ENCODE peak calls at places on chromosomes 6 and 20, in five cellular contexts. D, P, B, A and H are unnamed samples.

GRCh38 chr20:4012631-4013030 is 2.7 kb downstream of the RNF24 start:
- DNase-seq in A (no peak), D (no peak), P (no peak), B (no peak), H (no peak)

GRCh38 chr20:57582432-57583288 is 21.8 kb downstream of the PCK1 start:
- DNase-seq in D (no peak), P (no peak), B (no peak), A (peak; percentile 71), H (peak; percentile 64)

GRCh38 chr6:79280756-79281155 is 46.3 kb upstream of the HMGN3 start:
- DNase-seq in D (no peak), A (no peak), P (no peak), B (no peak), H (no peak)

GRCh38 chr6:124056884-124057283 is 253.2 kb downstream of the NKAIN2 start:
- DNase-seq in D (no peak), A (no peak), B (no peak), P (no peak), H (no peak)

GRCh38 chr6:1597924-1598323 is 11.8 kb upstream of the FOXC1 start:
- DNase-seq in D (no peak), P (no peak), B (no peak), A (no peak), H (no peak)

GRCh38 chr20:24955045-24955444 is 6.0 kb downstream of the CST7 start:
- DNase-seq in B (no peak), D (no peak), P (no peak), A (no peak), H (no peak)

GRCh38 chr20:1173698-1174097 is 11.1 kb downstream of the TMEM74B start:
- DNase-seq in B (no peak), D (no peak), A (no peak), P (no peak), H (peak; percentile 59)

GRCh38 chr6:13611715-13612114 is 3.4 kb upstream of the NOL7 start:
- DNase-seq in P (no peak), B (no peak), A (no peak), D (no peak), H (no peak)

GRCh38 chr6:158042245-158042798 is 60.7 kb downstream of the SYNJ2 start:
- DNase-seq in P (no peak), B (no peak), D (peak; percentile 71), A (peak; percentile 93), H (no peak)

GRCh38 chr6:147506704-147507114 is 1.8 kb upstream of the SAMD5 start:
- DNase-seq in D (peak; percentile 66), B (peak; percentile 69), A (peak; percentile 49), P (no peak), H (peak; percentile 84)

GRCh38 chr6:5695260-5696245 is 311.2 kb downstream of the NRN1 start:
- DNase-seq in B (no peak), D (no peak), P (no peak), A (peak; percentile 54), H (no peak)

GRCh38 chr20:4067600-4068261 is 52.4 kb upstream of the RNF24 start:
- DNase-seq in P (no peak), B (no peak), A (peak; percentile 68), D (no peak), H (no peak)

GRCh38 chr6:30196376-30196775 is 16.8 kb downstream of the TRIM26 start:
- DNase-seq in P (no peak), B (no peak), D (no peak), A (no peak), H (no peak)

GRCh38 chr6:30202366-30202765 is 10.8 kb downstream of the TRIM26 start:
- DNase-seq in P (no peak), A (no peak), B (no peak), D (no peak), H (no peak)

GRCh38 chr6:30198166-30199084 is 14.8 kb downstream of the TRIM26 start:
- DNase-seq in P (no peak), B (no peak), D (no peak), A (no peak), H (no peak)

GRCh38 chr6:30195951-30196350 is 17.3 kb downstream of the TRIM26 start:
- DNase-seq in A (no peak), B (no peak), D (no peak), P (no peak), H (no peak)

DNA sequence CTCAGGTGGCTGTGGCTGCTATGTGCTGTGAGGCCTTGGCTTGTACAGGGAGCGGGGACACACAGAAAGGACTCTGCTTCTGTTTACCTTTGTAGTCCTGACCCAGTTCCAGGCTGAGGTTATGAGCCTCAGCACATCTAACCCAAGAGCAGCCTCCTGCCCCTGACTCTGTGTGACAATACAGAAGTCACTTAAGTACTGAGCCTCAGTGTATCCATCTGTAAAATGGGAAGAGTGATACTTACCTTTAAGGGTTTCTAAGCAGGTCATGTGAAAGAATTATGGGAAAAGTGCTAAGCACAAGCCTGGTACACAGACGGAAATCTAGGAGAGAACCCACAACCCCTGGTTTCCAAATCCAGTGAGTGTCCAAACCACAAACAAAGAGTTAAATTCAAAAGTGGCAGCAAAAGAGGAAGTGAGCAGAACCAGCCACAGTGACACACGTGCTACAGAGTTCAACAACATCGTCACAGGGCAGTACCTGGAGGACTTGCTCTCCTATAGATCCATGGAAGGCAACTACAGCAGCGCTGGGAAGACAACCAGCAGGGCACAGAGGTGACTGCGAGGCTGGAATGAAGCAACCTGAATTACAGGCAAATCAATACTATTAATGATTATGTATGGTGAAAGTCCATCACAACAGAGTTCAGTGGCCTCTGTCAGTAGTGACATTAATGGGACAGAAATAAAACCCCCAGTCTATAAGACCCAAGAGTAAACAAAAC is 12.5 kb downstream of the TRIM26 start:
- DNase-seq in B (peak; percentile 28), P (no peak), D (no peak), A (no peak), H (no peak)
- H3K27ac ChIP-seq in B (no peak overlapping the region), P (no peak overlapping the region), D (no peak overlapping the region), A (no peak overlapping the region), H (no peak overlapping the region)

GRCh38 chr20:32841174-32841573 is 17.5 kb upstream of the EFCAB8 start:
- DNase-seq in B (no peak), P (no peak), D (no peak), A (no peak), H (no peak)
- H3K36me3 ChIP-seq in B (peaks cover 48% of the 10 kb centered on the region), P (peaks cover 35% of the 10 kb centered on the region), D (peaks cover 66% of the 10 kb centered on the region), A (peaks cover 60% of the 10 kb centered on the region), H (peaks cover 4% of the 10 kb centered on the region)

GRCh38 chr6:111837007-111837406 is 36.2 kb downstream of the FYN start:
- DNase-seq in D (no peak), B (no peak), A (no peak), P (no peak), H (no peak)
- H3K27ac ChIP-seq in D (no peak overlapping the region), B (no peak overlapping the region), A (no peak overlapping the region), P (no peak overlapping the region), H (no peak overlapping the region)

DNA sequence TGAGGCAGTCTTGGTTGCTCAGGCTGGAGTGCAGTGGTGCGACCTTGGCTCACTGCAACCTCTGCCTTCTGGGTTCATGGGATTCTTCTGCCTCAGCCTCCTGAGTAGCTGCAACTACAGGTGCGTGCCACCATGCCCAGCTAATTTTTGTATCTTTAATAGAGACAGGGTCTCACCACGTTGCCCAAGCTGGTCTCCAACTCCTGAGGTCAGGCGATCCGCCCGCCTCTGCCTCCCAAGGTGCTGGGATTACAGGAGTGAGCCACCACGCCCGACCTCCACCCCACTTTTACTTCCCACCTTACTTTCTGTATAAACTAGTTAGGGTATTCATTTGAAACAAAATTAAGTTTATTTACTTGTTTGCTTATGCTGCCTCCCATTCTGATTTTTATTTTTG is 86.5 kb downstream of the NCOA3 start:
- DNase-seq in P (no peak), B (no peak), A (no peak), D (no peak), H (no peak)
- H3K36me3 ChIP-seq in P (no peaks in the 10 kb centered on the region), B (peaks cover 1% of the 10 kb centered on the region), A (peaks cover 8% of the 10 kb centered on the region), D (peaks cover 23% of the 10 kb centered on the region), H (peaks cover 5% of the 10 kb centered on the region)

GRCh38 chr20:50459124-50459918 is 50.9 kb upstream of the PTPN1 start:
- DNase-seq in A (no peak), P (no peak), D (no peak), B (no peak), H (no peak)
- H3K27ac ChIP-seq in A (no peak overlapping the region), P (no peak overlapping the region), D (no peak overlapping the region), B (no peak overlapping the region), H (no peak overlapping the region)